ENCODE peak calls at places on chromosomes 13 and 19, in six cellular contexts. U, I, E, G, S and C are unnamed samples. For H3K36me3, the result is how much of the 10 kb centered on the place peaks cover.

GRCh38 chr19:772730-773436 is 22.0 kb downstream of the MISP start:
- DNase-seq in U (no peak), S (no peak), E (no peak), I (no peak), G (no peak), C (no peak)

GRCh38 chr19:43759515-43759914 is 4.8 kb upstream of the SMG9 start:
- DNase-seq in U (peak), S (no peak), G (no peak), I (no peak), E (no peak), C (no peak)

GRCh38 chr13:77325371-77325941 is 1.4 kb downstream of the MYCBP2 start:
- DNase-seq in G (no peak), S (no peak), I (no peak), E (no peak), U (no peak), C (no peak)

GRCh38 chr19:12647490-12648071 is 19.0 kb downstream of the MAN2B1 start:
- DNase-seq in E (peak), I (peak), S (no peak), U (peak), G (no peak), C (peak)

GRCh38 chr13:86464193-86464592 is 665.0 kb upstream of the SLITRK6 start:
- DNase-seq in S (no peak), G (no peak), E (no peak), U (no peak), I (no peak), C (no peak)

GRCh38 chr13:29954082-29955043 is 103.9 kb upstream of the UBL3 start:
- DNase-seq in S (no peak), E (no peak), U (no peak), I (no peak), G (no peak), C (no peak)

GRCh38 chr19:20162821-20163220 is 4.2 kb upstream of the ZNF486 start:
- DNase-seq in G (no peak), I (no peak), S (no peak), E (no peak), U (no peak), C (no peak)

GRCh38 chr13:41691276-41691675 is 233.9 kb downstream of the RGCC start:
- DNase-seq in E (no peak), I (no peak), S (no peak), G (no peak), U (no peak), C (no peak)

GRCh38 chr13:66996503-66996902 is 233.6 kb downstream of the PCDH9 start:
- DNase-seq in U (no peak), E (no peak), G (no peak), S (no peak), I (no peak), C (no peak)

GRCh38 chr13:113949546-113949945 is 24.3 kb downstream of the C13orf46 start:
- DNase-seq in E (no peak), G (no peak), S (no peak), U (no peak), I (no peak), C (no peak)

GRCh38 chr13:85582890-85583289 is 216.3 kb downstream of the SLITRK6 start:
- DNase-seq in S (no peak), U (no peak), E (no peak), G (no peak), I (no peak), C (no peak)

GRCh38 chr13:39501711-39502324 is 101.2 kb downstream of the LHFPL6 start:
- DNase-seq in S (no peak), U (no peak), I (no peak), E (no peak), G (no peak), C (no peak)

GRCh38 chr19:16942583-16942982 is 53.8 kb downstream of the F2RL3 start:
- DNase-seq in I (no peak), S (no peak), U (no peak), G (no peak), E (no peak), C (peak)

GRCh38 chr19:47436712-47437401 is 17.5 kb upstream of the MEIS3 start:
- DNase-seq in G (peak), E (peak), U (peak), S (no peak), I (peak), C (peak)

GRCh38 chr19:53823380-53824120 is 564 bp downstream of the NLRP12 start:
- DNase-seq in U (no peak), E (no peak), S (no peak), G (no peak), I (no peak), C (no peak)

GRCh38 chr19:4456843-4457653 is 546 bp downstream of the UBXN6 start:
- DNase-seq in I (no peak), S (no peak), U (peak), E (no peak), G (no peak), C (peak)

GRCh38 chr13:50485979-50486935 is 357.2 kb downstream of the DLEU7 start:
- DNase-seq in I (no peak), S (no peak), G (no peak), E (no peak), U (peak), C (no peak)

GRCh38 chr13:39900106-39900750 is 244.8 kb downstream of the COG6 start:
- DNase-seq in I (no peak), U (no peak), E (no peak), G (no peak), S (no peak), C (no peak)

GRCh38 chr13:24284876-24285275 is 24.5 kb upstream of the C1QTNF9 start:
- DNase-seq in G (no peak), I (no peak), S (no peak), E (no peak), U (no peak), C (no peak)

GRCh38 chr13:49528161-49528560 is 32.4 kb downstream of the PHF11 start:
- DNase-seq in E (no peak), S (no peak), I (no peak), G (no peak), U (no peak), C (no peak)

GRCh38 chr19:452829-453228 is 8.0 kb downstream of the SHC2 start:
- DNase-seq in G (no peak), U (no peak), S (no peak), I (no peak), E (no peak), C (no peak)

GRCh38 chr19:19582471-19582870 is 36.0 kb downstream of the PBX4 start:
- DNase-seq in I (no peak), E (no peak), G (no peak), S (no peak), U (no peak), C (no peak)

GRCh38 chr13:43529796-43530195 is 257.0 kb downstream of the ENOX1 start:
- DNase-seq in U (no peak), E (no peak), G (no peak), S (no peak), I (no peak), C (no peak)

GRCh38 chr19:4284176-4284958 is 5.3 kb downstream of the SHD start:
- DNase-seq in S (no peak), U (peak), G (no peak), I (no peak), E (no peak), C (no peak)

GRCh38 chr19:35869327-35870123 is 1.2 kb downstream of the APLP1 start:
- DNase-seq in S (no peak), I (no peak), G (peak), U (peak), E (no peak), C (peak)
- H3K4me3 ChIP-seq in S (peak), I (no peak), G (peak), U (peak), E (peak), C (peak)

DNA sequence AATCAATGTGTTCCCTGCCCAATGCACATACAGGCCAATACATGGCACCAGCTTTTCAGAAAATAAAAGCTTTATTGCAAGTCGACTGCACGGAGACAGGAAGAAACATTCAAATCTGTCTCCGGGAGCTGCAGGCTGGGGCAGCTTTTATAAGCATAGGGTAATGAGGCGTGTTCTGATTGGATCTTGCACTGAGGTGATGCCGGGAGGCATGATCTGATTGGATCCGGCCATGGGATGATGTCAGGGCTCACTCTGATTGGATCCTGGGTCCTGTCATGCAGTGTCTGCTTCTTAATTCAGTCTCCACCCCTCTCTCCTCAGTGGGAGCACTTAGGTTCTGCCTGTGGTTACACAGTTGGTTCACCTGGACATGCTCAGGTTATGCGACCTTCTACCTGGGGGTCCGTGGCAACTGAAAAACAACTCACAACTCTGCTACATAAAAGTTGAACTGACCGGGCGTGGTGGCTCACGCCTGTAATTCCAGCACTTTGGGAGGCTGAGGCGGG is 11.8 kb upstream of the FBN3 start:
- DNase-seq in I (no peak), G (no peak), E (no peak), S (no peak), U (peak), C (peak)
- TF ChIP-seq POLR2AphosphoS5 in I (no peak), G (no peak), E (no peak), S (no peak), U (peak), C (no peak)

GRCh38 chr13:111267205-111267604 is 53.2 kb upstream of the TEX29 start:
- DNase-seq in E (no peak), G (no peak), U (no peak), S (no peak), I (no peak), C (no peak)
- H3K36me3 ChIP-seq in E (under half), G (under half), U (under half), S (under half), I (under half), C (under half)

GRCh38 chr19:49442354-49442753 is 1.0 kb upstream of the SLC17A7 start:
- DNase-seq in G (no peak), S (no peak), I (peak), E (no peak), U (no peak), C (no peak)
- H3K4me3 ChIP-seq in G (peak), S (peak), I (peak), E (peak), U (peak), C (peak)

GRCh38 chr19:32191921-32192320 is 153.5 kb upstream of the ZNF507 start:
- DNase-seq in U (no peak), S (peak), I (no peak), G (no peak), E (no peak), C (no peak)

GRCh38 chr19:32186542-32187330 is 158.7 kb upstream of the ZNF507 start:
- DNase-seq in I (no peak), G (no peak), S (no peak), E (no peak), U (no peak), C (no peak)

GRCh38 chr19:32188921-32189320 is 156.5 kb upstream of the ZNF507 start:
- DNase-seq in U (no peak), I (no peak), G (no peak), E (no peak), S (no peak), C (no peak)

GRCh38 chr19:32195706-32196610 is 149.5 kb upstream of the ZNF507 start:
- DNase-seq in E (no peak), U (no peak), G (no peak), I (no peak), S (peak), C (no peak)

DNA sequence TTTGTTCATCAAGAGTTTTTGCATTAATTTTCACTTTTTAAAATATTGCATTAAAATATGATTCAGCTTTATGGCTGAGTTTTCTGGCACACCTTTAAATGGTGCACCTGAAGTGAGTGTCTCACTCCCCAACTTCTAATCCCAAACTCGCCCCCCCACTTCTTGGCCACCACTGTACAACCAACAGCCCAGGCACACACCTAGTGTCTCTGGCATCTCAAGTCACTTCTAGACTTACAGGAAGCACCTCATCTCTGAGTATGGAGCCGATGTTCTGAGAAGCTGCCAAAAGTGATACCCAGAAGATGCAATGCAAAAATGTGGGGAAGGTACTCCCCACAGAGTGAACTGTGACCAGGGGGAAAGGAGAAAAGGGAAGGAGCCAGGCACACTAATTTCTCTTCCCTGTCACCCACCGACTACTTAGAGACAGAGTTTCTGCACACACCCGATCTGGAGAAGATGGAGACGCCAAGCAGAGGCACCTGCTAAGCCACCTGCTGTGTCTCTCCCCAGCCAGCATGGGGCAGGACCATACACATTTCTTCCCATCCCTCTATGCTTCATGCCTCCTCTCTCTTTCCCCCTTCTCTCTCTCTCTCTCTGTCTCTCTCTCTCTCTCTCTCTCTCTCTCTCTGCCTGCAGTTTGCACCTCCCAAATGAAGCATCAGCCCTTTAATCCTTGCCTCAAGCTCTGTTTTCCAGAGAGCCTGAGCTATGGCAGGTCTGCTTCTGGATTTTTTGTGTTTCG is 155.3 kb upstream of the ZNF507 start:
- DNase-seq in U (no peak), S (peak), E (no peak), I (no peak), G (no peak), C (no peak)
- TF ChIP-seq POLR2AphosphoS5 in U (no peak), S (no peak), E (no peak), I (no peak), G (no peak), C (no peak)

GRCh38 chr19:21383980-21384582 is 12.9 kb upstream of the ZNF493 start:
- DNase-seq in E (no peak), U (no peak), I (no peak), S (no peak), G (no peak), C (no peak)
- H3K36me3 ChIP-seq in E (under half), U (under half), I (under half), S (under half), G (under half), C (under half)

GRCh38 chr19:55212447-55212846 is 3.1 kb upstream of the PTPRH start:
- DNase-seq in U (peak), G (no peak), S (no peak), E (no peak), I (no peak), C (no peak)

GRCh38 chr19:55213547-55213946 is 4.2 kb upstream of the PTPRH start:
- DNase-seq in U (no peak), I (no peak), S (no peak), E (no peak), G (no peak), C (no peak)

GRCh38 chr19:55220525-55220924 is 8.0 kb downstream of the TMEM86B start:
- DNase-seq in G (no peak), I (no peak), U (peak), S (no peak), E (no peak), C (no peak)

GRCh38 chr19:55216461-55217198 is 7.3 kb upstream of the PTPRH start:
- DNase-seq in G (peak), U (peak), E (peak), S (no peak), I (peak), C (peak)
- H3K4me3 ChIP-seq in G (peak), U (peak), E (peak), S (peak), I (peak), C (peak)

DNA sequence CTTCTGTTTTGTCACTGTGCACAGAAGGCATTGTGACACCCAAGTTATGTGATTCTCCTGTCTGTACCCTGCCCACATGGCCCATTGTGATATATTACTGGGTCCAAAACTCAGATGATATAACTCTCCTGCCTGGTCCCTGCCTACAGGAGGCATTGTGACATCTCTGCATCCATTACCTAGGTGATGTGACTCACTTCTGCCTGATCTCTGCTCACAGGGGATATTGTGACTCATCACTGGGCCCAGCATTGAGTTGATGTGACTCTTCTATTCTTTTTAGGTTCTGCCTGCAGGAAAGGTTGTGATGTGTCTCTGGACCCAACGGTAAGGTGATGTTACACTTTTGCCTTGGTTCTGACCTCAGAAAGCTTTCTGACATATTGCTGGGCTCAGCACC is 67.9 kb upstream of the ZNF724 start:
- DNase-seq in G (no peak), S (no peak), E (no peak), I (no peak), U (no peak), C (no peak)
- TF ChIP-seq POLR2AphosphoS5 in G (no peak), S (no peak), E (no peak), I (no peak), U (no peak), C (no peak)

GRCh38 chr19:32631381-32631780 is 43.6 kb downstream of the ANKRD27 start:
- DNase-seq in U (peak), S (no peak), I (no peak), G (no peak), E (no peak), C (no peak)
- H3K36me3 ChIP-seq in U (half or more), S (under half), I (half or more), G (under half), E (under half), C (half or more)